ENCODE peak calls at places on chromosomes 5 and 9, in four cellular contexts. V is stimulated activated CD4-positive, alpha-beta T cell treated with anti-CD3 and anti-CD28 coated beads, Interleukin-1b, Interleukin-23, amount 100 ng/mL, for 24 hours; Q is GM13976; B is lung. H is an unnamed sample.

GRCh38 chr9:114224247-114224610 is 68.9 kb downstream of the COL27A1 start:
- DNase-seq in V (no peak), Q (no peak), B (no peak), H (peak; percentile 4)

GRCh38 chr9:76617510-76618194 is 146.6 kb upstream of the PCA3 start:
- DNase-seq in V (no peak), Q (no peak), B (no peak), H (no peak)

GRCh38 chr5:78768781-78769380 is 120.3 kb upstream of the LHFPL2 start:
- DNase-seq in V (no peak), Q (no peak), B (no peak), H (no peak)

GRCh38 chr5:177309351-177310191 is 2.1 kb downstream of the MXD3 start:
- DNase-seq in V (peak; percentile 48), Q (peak; percentile 74), B (peak; percentile 64), H (peak; percentile 55)

GRCh38 chr9:92151691-92152393 is 36.6 kb upstream of the SPTLC1 start:
- DNase-seq in V (no peak), Q (no peak), B (peak; percentile 41), H (peak; percentile 11)

GRCh38 chr5:57989378-57989777 is 470.5 kb downstream of the PLK2 start:
- DNase-seq in V (no peak), Q (no peak), B (no peak), H (no peak)

GRCh38 chr5:158910782-158911692 is 188.7 kb downstream of the EBF1 start:
- DNase-seq in V (no peak), Q (no peak), B (no peak), H (no peak)

GRCh38 chr9:129886226-129887174 is 51.2 kb downstream of the USP20 start:
- DNase-seq in V (no peak), Q (no peak), B (no peak), H (no peak)

GRCh38 chr9:16450578-16450977 is 419.9 kb downstream of the BNC2 start:
- DNase-seq in V (no peak), Q (no peak), B (no peak), H (no peak)

GRCh38 chr5:107951322-107951721 is 280.6 kb upstream of the EFNA5 start:
- DNase-seq in V (no peak), Q (no peak), B (no peak), H (no peak)

GRCh38 chr9:114894801-114895433 is 35.5 kb downstream of the TNFSF8 start:
- DNase-seq in V (no peak), Q (no peak), B (no peak), H (peak; percentile 51)

GRCh38 chr9:113541019-113541900 is 77.7 kb downstream of the RGS3 start:
- DNase-seq in V (no peak), Q (no peak), B (peak; percentile 50), H (no peak)

GRCh38 chr9:98523231-98523901 is 185.4 kb downstream of the GABBR2 start:
- DNase-seq in V (no peak), Q (no peak), B (no peak), H (no peak)

H was measured in NCI-H2081.